ENCODE peak calls at places on chromosome 4, in five cellular contexts. F is lower lobe of right lung, N is Panc1, T is tibial artery, M is body of pancreas. D is an unnamed sample. For H3K4me1, the result is how much of the 10 kb centered on the place peaks cover.

GRCh38 chr4:74821541-74821940 is 27.2 kb upstream of the BTC start:
- DNase-seq in N (no peak), T (no peak), F (no peak), M (no peak), D (no peak)

GRCh38 chr4:53098681-53099121 is 236.6 kb downstream of the RASL11B start:
- DNase-seq in T (no peak), N (no peak), M (no peak), F (no peak), D (no peak)

GRCh38 chr4:172155838-172156345 is 342.7 kb downstream of the GALNTL6 start:
- DNase-seq in M (no peak), F (no peak), N (no peak), T (no peak), D (no peak)

GRCh38 chr4:147848634-147849033 is 116.7 kb downstream of the ARHGAP10 start:
- DNase-seq in T (no peak), N (no peak), F (no peak), M (no peak), D (no peak)

GRCh38 chr4:151472711-151473110 is 63.7 kb downstream of the FHIP1A start:
- DNase-seq in F (no peak), T (no peak), N (no peak), M (no peak), D (no peak)

GRCh38 chr4:87071401-87071800 is 136.6 kb downstream of the AFF1 start:
- DNase-seq in N (no peak), F (no peak), T (no peak), M (peak), D (no peak)

GRCh38 chr4:54568184-54568583 is 89.6 kb upstream of the KIT start:
- DNase-seq in T (no peak), F (no peak), M (no peak), N (no peak), D (no peak)

GRCh38 chr4:87511500-87511899 is 17.7 kb downstream of the SPARCL1 start:
- DNase-seq in T (no peak), M (no peak), F (no peak), N (no peak), D (no peak)

DNA sequence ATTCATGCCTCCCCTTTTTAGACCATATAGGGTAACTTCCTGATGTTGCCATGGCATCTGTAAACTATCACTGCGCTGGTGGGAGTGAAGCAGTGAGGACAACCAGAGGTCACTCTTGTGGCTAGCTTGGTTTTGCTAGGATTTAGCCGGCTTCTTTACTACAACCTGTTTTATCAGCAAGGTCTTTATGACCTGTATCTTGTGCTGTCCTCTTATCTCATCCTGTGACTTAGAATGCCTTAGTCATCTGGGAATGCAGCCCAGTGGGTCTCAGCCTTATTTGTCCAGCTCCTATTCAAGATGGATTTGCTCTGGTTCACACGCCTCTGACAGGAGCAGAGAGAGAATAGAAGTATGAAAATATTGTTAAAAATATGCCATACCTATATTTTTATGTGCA is 355.7 kb downstream of the ADGRL3 start:
- DNase-seq in M (no peak), F (no peak), N (no peak), T (no peak), D (no peak)
- H3K4me1 ChIP-seq in M (under half), F (under half), N (under half), T (under half), D (under half)

GRCh38 chr4:79121875-79122358 is 182.7 kb upstream of the PAQR3 start:
- DNase-seq in N (no peak), T (no peak), F (no peak), M (no peak), D (no peak)
- TF ChIP-seq CTCF in N (no peak), T (no peak), F (no peak), M (no peak), D (no peak)

DNA sequence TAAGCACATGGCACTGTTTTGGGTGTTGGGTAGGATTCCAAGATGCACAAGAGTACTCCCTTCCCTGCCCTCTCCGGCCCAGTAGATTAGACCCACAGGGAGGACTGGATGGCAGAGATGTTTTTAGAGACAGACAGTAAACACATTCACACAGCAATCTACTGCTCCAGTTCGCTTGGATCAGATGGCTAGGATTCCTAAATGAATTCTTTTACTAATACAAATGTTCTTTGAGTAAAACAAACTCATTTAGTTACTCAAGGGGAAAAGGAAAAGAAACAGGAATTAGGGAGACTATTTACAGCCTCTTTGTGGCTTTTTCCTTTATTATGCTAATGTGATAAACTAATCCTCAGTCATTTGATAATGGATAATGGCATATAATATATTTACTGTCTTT is 5.9 kb downstream of the SNX25 start:
- DNase-seq in N (no peak), T (no peak), F (no peak), M (no peak), D (no peak)
- H3K4me1 ChIP-seq in N (under half), T (under half), F (under half), M (under half), D (under half)

GRCh38 chr4:100372432-100372831 is 145.4 kb downstream of the EMCN start:
- DNase-seq in T (no peak), M (no peak), F (no peak), N (no peak), D (peak)
- TF ChIP-seq CTCF in T (no peak), M (no peak), F (no peak), N (no peak), D (peak)

DNA sequence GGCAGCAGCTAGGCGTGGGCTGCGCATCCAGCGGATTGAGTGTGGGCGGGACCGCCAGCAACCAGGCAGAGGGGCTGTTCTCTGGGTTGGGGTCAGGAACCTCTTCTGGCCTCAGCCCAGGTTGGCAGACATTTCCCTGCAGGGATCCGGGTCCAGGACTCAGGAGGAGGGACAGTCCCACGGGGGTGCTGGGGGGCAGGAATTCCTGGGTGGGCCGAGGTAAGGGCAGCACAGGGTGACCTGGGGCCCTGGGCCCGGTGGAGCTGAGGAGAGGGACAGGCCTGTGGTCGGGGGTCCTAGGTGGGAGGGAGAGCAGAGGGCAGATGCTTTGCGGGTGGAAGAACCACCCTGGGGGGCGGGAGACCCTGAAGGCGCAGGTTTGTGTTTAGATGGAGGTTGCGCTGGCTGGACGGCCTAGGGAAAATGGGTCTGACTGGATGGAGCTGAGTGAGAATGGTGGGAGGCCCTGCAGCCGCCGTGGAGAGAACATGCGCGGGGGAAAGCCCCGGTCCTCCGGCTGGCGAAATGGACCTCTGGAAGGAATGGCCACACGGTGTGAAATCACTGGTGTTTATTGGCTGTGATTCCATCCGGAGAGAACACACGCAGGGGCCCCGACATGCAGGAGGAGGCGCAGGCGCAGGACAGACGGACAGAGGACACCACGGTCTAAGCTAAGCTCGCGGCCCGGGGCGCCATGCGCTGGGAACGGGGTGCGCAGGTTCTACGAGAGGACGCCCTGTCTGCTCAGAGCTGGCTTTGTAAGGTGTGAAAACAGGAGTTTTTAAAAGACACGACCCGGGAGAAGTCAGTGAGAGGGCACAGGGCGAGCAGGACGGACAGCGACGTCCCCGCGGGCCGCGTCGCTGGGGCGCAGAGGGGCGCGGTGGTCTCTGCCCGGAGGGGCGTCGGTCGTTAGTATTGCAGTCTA is 41.3 kb downstream of the CPLX1 start:
- DNase-seq in T (no peak), M (no peak), N (no peak), F (no peak), D (no peak)
- H3K4me1 ChIP-seq in T (under half), M (under half), N (under half), F (under half), D (under half)